ENCODE peak calls at places on chromosomes 3 and 15, in ten cellular contexts. M, T, H, A, V, C, D, X, G and E are unnamed samples.

GRCh38 chr15:78422571-78423340 is 15.3 kb upstream of the IREB2 start:
- DNase-seq in M (peak; percentile 73), T (peak; percentile 61), H (peak; percentile 69), A (peak; percentile 60), V (no peak), C (peak; percentile 56), D (peak; percentile 73), X (no peak), G (peak; percentile 66), E (peak; percentile 48)

GRCh38 chr3:152474585-152474984 is 205.9 kb downstream of the MBNL1 start:
- DNase-seq in M (no peak), T (peak; percentile 43), H (no peak), A (no peak), V (no peak), C (peak; percentile 85), D (peak; percentile 92), X (no peak), G (peak; percentile 10), E (no peak)

GRCh38 chr3:136194409-136195257 is 1.5 kb downstream of the MSL2 start:
- DNase-seq in M (peak; percentile 39), T (peak; percentile 24), H (peak; percentile 38), A (peak; percentile 36), V (no peak), C (no peak), D (no peak), X (no peak), G (peak; percentile 45), E (no peak)

GRCh38 chr3:24137958-24138875 is 193.1 kb downstream of the NR1D2 start:
- DNase-seq in M (peak; percentile 75), T (no peak), H (no peak), A (no peak), V (no peak), C (no peak), D (no peak), X (no peak), G (no peak), E (peak; percentile 72)

GRCh38 chr15:31561156-31561555 is 234.5 kb downstream of the KLF13 start:
- DNase-seq in M (no peak), T (no peak), H (no peak), A (no peak), V (no peak), C (no peak), D (no peak), X (no peak), G (no peak), E (no peak)

GRCh38 chr3:113829576-113830354 is 8.8 kb upstream of the GRAMD1C start:
- DNase-seq in M (no peak), T (no peak), H (no peak), A (no peak), V (no peak), C (peak; percentile 68), D (peak; percentile 62), X (no peak), G (no peak), E (no peak)

GRCh38 chr3:138835177-138835757 is 539 bp upstream of the PIK3CB start:
- DNase-seq in M (no peak), T (no peak), H (no peak), A (no peak), V (no peak), C (no peak), D (no peak), X (no peak), G (no peak), E (no peak)

GRCh38 chr3:12750658-12751071 is 8.4 kb downstream of the TMEM40 start:
- DNase-seq in M (no peak), T (no peak), H (no peak), A (no peak), V (no peak), C (peak; percentile 80), D (peak; percentile 94), X (no peak), G (no peak), E (no peak)

GRCh38 chr3:50390523-50391177 is 31.3 kb upstream of the TMEM115 start:
- DNase-seq in M (peak; percentile 87), T (no peak), H (no peak), A (peak; percentile 76), V (no peak), C (no peak), D (no peak), X (no peak), G (no peak), E (no peak)

GRCh38 chr3:50385741-50386140 is 26.4 kb upstream of the TMEM115 start:
- DNase-seq in M (no peak), T (no peak), H (no peak), A (no peak), V (no peak), C (no peak), D (no peak), X (no peak), G (no peak), E (no peak)

GRCh38 chr3:50388720-50389352 is 29.5 kb upstream of the TMEM115 start:
- DNase-seq in M (peak; percentile 37), T (no peak), H (no peak), A (no peak), V (no peak), C (no peak), D (no peak), X (no peak), G (no peak), E (no peak)

GRCh38 chr3:50389368-50389767 is 30.0 kb upstream of the TMEM115 start:
- DNase-seq in M (peak; percentile 72), T (no peak), H (no peak), A (no peak), V (no peak), C (no peak), D (no peak), X (no peak), G (no peak), E (no peak)

GRCh38 chr3:50388021-50388719 is 28.8 kb upstream of the TMEM115 start:
- DNase-seq in M (peak; percentile 73), T (peak; percentile 45), H (no peak), A (no peak), V (no peak), C (no peak), D (no peak), X (no peak), G (no peak), E (no peak)
- TF ChIP-seq CTCF in M (peak; percentile 26), T (peak; percentile 23), H (peak; percentile 26), A (peak; percentile 29), V (no peak), C (peak; percentile 3), D (peak; percentile 38), X (peak; percentile 65), G (no peak), E (peak; percentile 19)

GRCh38 chr15:88489321-88489720 is 21.8 kb downstream of the MRPS11 start:
- DNase-seq in M (no peak), T (no peak), H (no peak), A (no peak), V (no peak), C (no peak), D (no peak), X (no peak), G (no peak), E (no peak)
- TF ChIP-seq CTCF in M (no peak), T (no peak), H (no peak), A (no peak), V (no peak), C (no peak), D (no peak), X (no peak), G (no peak), E (no peak)

GRCh38 chr3:536417-536813 is 339.9 kb downstream of the CHL1 start:
- DNase-seq in M (no peak), T (no peak), H (no peak), A (no peak), V (no peak), C (no peak), D (no peak), X (no peak), G (no peak), E (no peak)

GRCh38 chr3:541328-541727 is 344.8 kb downstream of the CHL1 start:
- DNase-seq in M (no peak), T (no peak), H (peak; percentile 57), A (no peak), V (no peak), C (no peak), D (no peak), X (no peak), G (no peak), E (no peak)

GRCh38 chr3:535566-536416 is 339.2 kb downstream of the CHL1 start:
- DNase-seq in M (peak; percentile 60), T (no peak), H (no peak), A (peak; percentile 21), V (no peak), C (peak; percentile 22), D (peak; percentile 22), X (no peak), G (no peak), E (no peak)
- TF ChIP-seq CTCF in M (peak; percentile 42), T (no peak), H (no peak), A (peak; percentile 32), V (no peak), C (no peak), D (no peak), X (no peak), G (no peak), E (peak; percentile 94)

GRCh38 chr15:41018534-41018933 is 65.3 kb downstream of the CHAC1 start:
- DNase-seq in M (peak; percentile 54), T (peak; percentile 30), H (no peak), A (no peak), V (no peak), C (no peak), D (peak; percentile 32), X (no peak), G (no peak), E (no peak)
- TF ChIP-seq CTCF in M (no peak), T (no peak), H (no peak), A (peak; percentile 67), V (no peak), C (no peak), D (peak; percentile 13), X (peak; percentile 51), G (no peak), E (peak; percentile 69)

GRCh38 chr3:194967126-194968117 is 281.7 kb downstream of the FAM43A start:
- DNase-seq in M (no peak), T (peak; percentile 13), H (no peak), A (no peak), V (no peak), C (peak; percentile 30), D (peak; percentile 14), X (peak; percentile 36), G (no peak), E (no peak)
- TF ChIP-seq CTCF in M (no peak), T (no peak), H (no peak), A (peak; percentile 9), V (no peak), C (no peak), D (no peak), X (no peak), G (no peak), E (no peak)